ENCODE peak calls at places on chromosomes 3 and 15, in eight cellular contexts. I is foreskin fibroblast, R is A673, J is kidney epithelial cell, M is testis, C is RWPE1, Y is GM13976, Q is nephron progenitor cell. L is an unnamed sample.

GRCh38 chr15:72994778-72995177 is 57.5 kb upstream of the NEO1 start:
- DNase-seq in Y (no peak), I (no peak), Q (no peak), R (peak), M (peak), J (no peak), C (no peak), L (no peak)

GRCh38 chr3:127735767-127736693 is 63.3 kb downstream of the ABTB1 start:
- DNase-seq in C (peak), M (peak), Y (peak), I (peak), R (peak), J (peak), Q (no peak), L (no peak)

GRCh38 chr3:146532406-146532805 is 12.0 kb downstream of the PLSCR1 start:
- DNase-seq in I (peak), Y (no peak), Q (no peak), R (no peak), C (no peak), M (no peak), J (no peak), L (no peak)

GRCh38 chr3:170506556-170506955 is 79.3 kb downstream of the SLC7A14 start:
- DNase-seq in M (no peak), Q (no peak), I (peak), Y (no peak), C (no peak), R (no peak), J (peak), L (no peak)

GRCh38 chr15:78159395-78159794 is 10.2 kb downstream of the IDH3A start:
- DNase-seq in J (no peak), M (no peak), Y (no peak), Q (no peak), I (no peak), C (no peak), R (no peak), L (no peak)

GRCh38 chr3:53156368-53156834 is 4.6 kb upstream of the PRKCD start:
- DNase-seq in M (no peak), J (no peak), R (no peak), Q (peak), Y (no peak), C (no peak), I (peak), L (no peak)

GRCh38 chr3:184874709-184875644 is 63.0 kb downstream of the VPS8 start:
- DNase-seq in J (no peak), C (peak), Q (peak), Y (peak), R (peak), I (peak), M (no peak), L (peak)

GRCh38 chr3:129106866-129107565 is 14.6 kb downstream of the RAB43 start:
- DNase-seq in J (no peak), C (no peak), M (no peak), Y (no peak), Q (no peak), I (no peak), R (no peak), L (no peak)

GRCh38 chr15:45399381-45400212 is 21.3 kb upstream of the GATM start:
- DNase-seq in Y (no peak), J (peak), I (peak), R (peak), C (peak), Q (no peak), M (no peak), L (peak)

GRCh38 chr3:185549111-185549510 is 3.3 kb downstream of the LIPH start:
- DNase-seq in M (peak), Q (no peak), Y (no peak), I (peak), R (peak), J (peak), C (peak), L (no peak)

GRCh38 chr3:10480871-10481378 is 24.5 kb downstream of the ATP2B2 start:
- DNase-seq in R (no peak), J (no peak), I (no peak), C (no peak), Q (no peak), M (no peak), Y (no peak), L (no peak)

GRCh38 chr15:93900476-93901400 is 330.6 kb upstream of the MCTP2 start:
- DNase-seq in Y (no peak), J (no peak), C (no peak), M (peak), Q (no peak), I (no peak), R (no peak), L (no peak)

DNA sequence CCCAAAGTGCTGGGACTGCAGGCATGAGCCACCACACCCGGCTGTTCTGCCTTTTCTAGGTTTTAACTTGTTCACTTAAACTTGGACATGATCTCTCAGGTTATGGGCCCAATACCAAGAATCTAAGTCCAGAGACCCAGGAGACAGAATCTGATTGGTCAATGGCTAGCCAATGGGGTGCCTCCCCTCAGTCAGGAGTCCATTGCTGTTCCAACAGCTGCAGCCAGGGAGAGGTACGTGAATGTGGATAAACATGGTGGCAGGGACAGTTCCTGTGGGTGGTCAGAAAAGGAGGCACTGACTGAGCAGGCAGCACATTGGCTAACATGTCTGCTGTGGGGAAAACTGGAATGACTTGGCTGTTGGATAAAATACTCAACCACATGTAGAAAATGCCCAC is 140.3 kb downstream of the RPLP1 start:
- DNase-seq in M (peak), C (no peak), J (no peak), Q (no peak), Y (no peak), R (no peak), I (no peak), L (no peak)
- TF ChIP-seq CTCF in M (peak), C (no peak), J (no peak), Q (no peak), Y (no peak), R (no peak), I (no peak), L (no peak)

GRCh38 chr3:70011582-70011981 is 12.0 kb downstream of the SAMMSON start:
- DNase-seq in M (no peak), Q (no peak), R (no peak), Y (no peak), C (no peak), I (peak), J (no peak), L (no peak)
- TF ChIP-seq CTCF in M (no peak), Q (no peak), R (no peak), Y (no peak), C (no peak), I (no peak), J (no peak), L (no peak)

GRCh38 chr3:45939341-45939771 is 3.9 kb upstream of the CXCR6 start:
- DNase-seq in M (no peak), I (no peak), J (no peak), Y (no peak), C (no peak), Q (no peak), R (no peak), L (peak)

GRCh38 chr3:45938858-45939257 is 4.4 kb upstream of the CXCR6 start:
- DNase-seq in M (peak), Y (peak), I (peak), J (peak), R (peak), C (peak), Q (peak), L (peak)

GRCh38 chr3:45938043-45938435 is 5.2 kb upstream of the CXCR6 start:
- DNase-seq in I (no peak), Y (no peak), J (no peak), Q (no peak), M (no peak), C (no peak), R (no peak), L (no peak)

GRCh38 chr3:45936261-45936660 is 7.0 kb upstream of the CXCR6 start:
- DNase-seq in M (no peak), R (no peak), Q (no peak), C (no peak), Y (no peak), J (no peak), I (no peak), L (no peak)

GRCh38 chr3:45937206-45938042 is 5.8 kb upstream of the CXCR6 start:
- DNase-seq in J (no peak), C (no peak), M (no peak), R (no peak), I (no peak), Q (no peak), Y (no peak), L (no peak)
- TF ChIP-seq CTCF in J (no peak), C (no peak), M (no peak), R (no peak), I (no peak), Q (no peak), Y (no peak), L (no peak)

DNA sequence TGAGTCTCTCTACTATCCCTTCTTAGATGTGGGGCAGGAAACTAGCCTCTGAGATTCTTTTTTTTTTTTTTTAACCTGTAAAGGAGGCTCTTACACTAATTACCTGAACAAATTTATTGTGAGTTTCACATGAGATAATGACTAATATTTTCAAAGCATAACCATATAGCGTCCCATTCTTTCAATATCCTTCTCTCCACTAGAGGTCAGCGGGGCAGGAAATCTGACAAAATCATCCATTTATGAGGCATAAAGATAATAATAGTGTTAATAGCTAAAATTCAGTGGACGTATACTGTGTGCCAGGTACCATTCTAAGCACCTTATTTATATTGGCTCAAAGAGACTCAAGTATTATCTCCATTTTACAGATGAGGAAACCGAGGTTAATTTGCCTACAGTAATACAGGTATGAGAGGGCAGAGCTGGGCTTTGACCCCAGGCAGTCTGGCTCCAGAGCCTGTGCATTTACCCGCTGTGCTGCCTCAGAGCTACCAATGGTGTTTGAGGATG is 16.3 kb upstream of the SMAD6 start:
- DNase-seq in I (peak), Q (no peak), Y (no peak), R (no peak), M (no peak), J (no peak), C (no peak), L (no peak)
- TF ChIP-seq CTCF in I (peak), Q (no peak), Y (no peak), R (peak), M (no peak), J (peak), C (no peak), L (no peak)

GRCh38 chr15:40440300-40441011 is at the start of gene BAHD1:
- DNase-seq in Q (peak), C (peak), M (peak), Y (peak), I (peak), J (peak), R (peak), L (peak)

GRCh38 chr15:40441736-40442531 is 1.2 kb downstream of the BAHD1 start:
- DNase-seq in R (no peak), M (peak), I (peak), Y (peak), J (no peak), C (no peak), Q (peak), L (peak)

GRCh38 chr15:40439461-40440299 is 1.1 kb upstream of the BAHD1 start:
- DNase-seq in Y (peak), J (no peak), R (peak), I (peak), M (peak), C (no peak), Q (peak), L (peak)

GRCh38 chr15:40443255-40443654 is 2.5 kb downstream of the BAHD1 start:
- DNase-seq in M (peak), I (no peak), Q (no peak), R (no peak), J (no peak), C (no peak), Y (no peak), L (no peak)

DNA sequence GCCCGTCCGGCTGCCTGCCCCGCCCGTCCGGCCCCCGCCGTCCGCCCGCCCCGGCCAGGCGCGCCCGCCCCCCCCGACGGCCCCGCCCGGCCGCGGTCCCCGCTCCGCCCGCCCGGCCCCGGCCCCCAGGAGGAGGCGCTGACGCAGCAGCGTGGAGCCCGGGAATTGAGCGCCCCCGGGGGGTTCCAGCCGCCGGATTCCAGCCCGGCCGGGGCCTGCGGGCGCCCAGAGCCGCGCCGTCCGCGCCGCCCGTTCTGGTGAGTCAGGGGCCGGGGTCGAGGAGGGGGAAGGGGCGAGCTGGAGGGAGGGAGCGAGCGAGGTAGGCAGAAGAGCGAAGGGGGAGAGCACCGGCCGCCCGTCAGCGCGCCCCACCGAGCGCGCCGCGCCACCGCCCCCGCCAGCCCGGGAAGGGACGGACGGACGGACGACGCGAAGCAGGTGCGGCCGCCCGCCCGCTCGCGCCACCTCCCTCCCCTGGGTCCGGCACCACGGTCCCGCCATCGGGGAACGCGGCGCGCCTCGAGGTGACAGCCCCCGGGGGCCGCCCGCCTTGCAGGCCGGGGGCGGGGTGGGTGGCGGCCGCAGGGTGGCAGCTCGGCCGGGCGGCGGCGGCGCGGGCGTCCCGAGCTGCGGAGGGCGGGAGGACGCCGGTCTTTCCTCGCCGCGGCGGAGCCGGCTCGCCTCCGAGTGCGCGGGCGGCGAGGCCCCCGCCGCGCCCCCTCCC is 421 bp downstream of the BAHD1 start:
- DNase-seq in R (no peak), I (no peak), J (no peak), Q (peak), C (no peak), Y (no peak), M (no peak), L (no peak)
- TF ChIP-seq CTCF in R (no peak), I (no peak), J (no peak), Q (no peak), C (peak), Y (no peak), M (no peak), L (no peak)

GRCh38 chr3:152073267-152073666 is 195.5 kb upstream of the MBNL1 start:
- DNase-seq in Q (no peak), C (no peak), Y (no peak), J (no peak), M (no peak), R (peak), I (peak), L (no peak)
- TF ChIP-seq CTCF in Q (no peak), C (no peak), Y (no peak), J (no peak), M (no peak), R (peak), I (no peak), L (no peak)

GRCh38 chr15:44066211-44066827 is 128.8 kb downstream of the FRMD5 start:
- DNase-seq in Y (peak), J (peak), R (peak), Q (peak), I (peak), M (peak), C (peak), L (peak)
- TF ChIP-seq CTCF in Y (peak), J (peak), R (peak), Q (peak), I (peak), M (peak), C (peak), L (peak)

GRCh38 chr3:5095879-5096278 is 26.2 kb upstream of the ARL8B start:
- DNase-seq in Y (no peak), R (peak), M (peak), C (no peak), I (peak), Q (peak), J (no peak), L (peak)
- TF ChIP-seq CTCF in Y (no peak), R (no peak), M (no peak), C (no peak), I (no peak), Q (peak), J (peak), L (no peak)

GRCh38 chr3:157542711-157543485 is 39.7 kb upstream of the VEPH1 start:
- DNase-seq in Y (peak), Q (peak), M (peak), R (peak), I (peak), C (peak), J (no peak), L (no peak)
- TF ChIP-seq CTCF in Y (no peak), Q (no peak), M (peak), R (no peak), I (peak), C (peak), J (peak), L (no peak)

L was measured in activated CD8-positive, alpha-beta T cell treated with anti-CD3 and anti-CD28 coated beads for 36 hours.